ENCODE peak calls at places on chromosomes 13 and 19, in six cellular contexts. H, N, I, V, Q and C are unnamed samples. For H3K9me3, the result is how much of the 10 kb centered on the place peaks cover.

GRCh38 chr13:57629391-57629804 is 2.1 kb upstream of the PCDH17 start:
- DNase-seq in N (peak), I (no peak), H (peak), V (peak), Q (no peak), C (no peak)

GRCh38 chr13:60012503-60012902 is 151.2 kb downstream of the DIAPH3 start:
- DNase-seq in H (no peak), I (no peak), V (no peak), N (no peak), Q (no peak), C (no peak)

GRCh38 chr19:4474504-4475136 is 2.5 kb downstream of the HDGFL2 start:
- DNase-seq in I (peak), Q (peak), V (no peak), N (no peak), H (no peak), C (no peak)

GRCh38 chr13:36377822-36378480 is 31.8 kb upstream of the SPART start:
- DNase-seq in Q (no peak), H (no peak), N (no peak), V (no peak), I (no peak), C (no peak)

GRCh38 chr19:3792114-3792513 is 5.9 kb upstream of the MATK start:
- DNase-seq in I (no peak), H (no peak), V (no peak), Q (no peak), N (no peak), C (no peak)

GRCh38 chr19:3985643-3986259 is 488 bp upstream of the EEF2 start:
- DNase-seq in Q (no peak), V (no peak), N (no peak), I (no peak), H (no peak), C (no peak)

GRCh38 chr19:31351212-31352193 is 2.3 kb upstream of the TSHZ3 start:
- DNase-seq in Q (peak), H (no peak), V (no peak), N (peak), I (no peak), C (no peak)

GRCh38 chr13:46297338-46297737 is 85.6 kb downstream of the LRRC63 start:
- DNase-seq in Q (no peak), V (no peak), I (no peak), H (no peak), N (no peak), C (no peak)

GRCh38 chr19:45653634-45654033 is 14.4 kb upstream of the GIPR start:
- DNase-seq in I (no peak), V (no peak), N (no peak), H (no peak), Q (no peak), C (no peak)

GRCh38 chr13:36370108-36370429 is 23.9 kb upstream of the SPART start:
- DNase-seq in V (no peak), N (no peak), H (no peak), Q (no peak), I (no peak), C (no peak)

GRCh38 chr13:37666036-37666435 is 67.5 kb upstream of the POSTN start:
- DNase-seq in Q (no peak), H (no peak), V (no peak), N (no peak), I (no peak), C (no peak)

GRCh38 chr19:35868172-35868822 is at the start of gene APLP1:
- DNase-seq in N (peak), H (peak), Q (peak), I (no peak), V (peak), C (peak)

GRCh38 chr13:99067160-99067985 is 89.5 kb upstream of the DOCK9 start:
- DNase-seq in N (no peak), I (no peak), V (no peak), H (no peak), Q (no peak), C (no peak)

GRCh38 chr19:35484637-35485036 is 5.6 kb downstream of the KRTDAP start:
- DNase-seq in Q (no peak), V (no peak), I (no peak), N (no peak), H (no peak), C (no peak)

GRCh38 chr13:110471833-110472162 is 89.7 kb downstream of the RAB20 start:
- DNase-seq in H (peak), I (no peak), Q (no peak), N (no peak), V (peak), C (peak)

GRCh38 chr13:92500192-92500591 is 726.4 kb upstream of the GPC6 start:
- DNase-seq in H (no peak), I (peak), N (no peak), Q (peak), V (no peak), C (no peak)

GRCh38 chr19:18932216-18932841 is 8.7 kb downstream of the HOMER3 start:
- DNase-seq in H (peak), N (peak), V (peak), Q (peak), I (peak), C (peak)

GRCh38 chr19:1815605-1816529 is 3.8 kb upstream of the ATP8B3 start:
- DNase-seq in N (no peak), H (no peak), I (no peak), Q (no peak), V (no peak), C (no peak)

GRCh38 chr19:19444694-19445155 is 39.2 kb downstream of the GATAD2A start:
- DNase-seq in I (no peak), Q (no peak), V (no peak), H (no peak), N (no peak), C (no peak)

DNA sequence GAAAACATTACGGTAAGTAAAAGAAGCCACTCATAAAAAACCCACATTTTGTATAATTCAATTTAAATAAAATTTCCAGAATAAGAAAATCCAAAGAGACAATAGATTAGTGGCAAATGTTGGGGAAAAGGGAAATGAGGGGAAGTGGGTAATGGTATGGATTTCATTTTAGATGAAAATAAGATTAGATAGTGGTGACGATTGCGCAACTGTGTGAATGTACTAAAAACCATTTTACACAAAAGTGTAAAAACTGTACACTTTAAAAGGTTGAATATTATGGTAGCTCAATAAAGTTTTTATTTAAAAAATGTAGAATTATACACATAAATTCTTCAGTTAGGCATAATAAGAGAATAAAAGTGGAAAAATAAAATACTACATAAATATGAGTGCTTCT is 3.7 kb downstream of the MBD3L1 start:
- DNase-seq in Q (no peak), V (no peak), I (no peak), H (no peak), N (no peak), C (no peak)
- H3K9me3 ChIP-seq in Q (under half), V (under half), I (under half), H (under half), N (under half), C (under half)

DNA sequence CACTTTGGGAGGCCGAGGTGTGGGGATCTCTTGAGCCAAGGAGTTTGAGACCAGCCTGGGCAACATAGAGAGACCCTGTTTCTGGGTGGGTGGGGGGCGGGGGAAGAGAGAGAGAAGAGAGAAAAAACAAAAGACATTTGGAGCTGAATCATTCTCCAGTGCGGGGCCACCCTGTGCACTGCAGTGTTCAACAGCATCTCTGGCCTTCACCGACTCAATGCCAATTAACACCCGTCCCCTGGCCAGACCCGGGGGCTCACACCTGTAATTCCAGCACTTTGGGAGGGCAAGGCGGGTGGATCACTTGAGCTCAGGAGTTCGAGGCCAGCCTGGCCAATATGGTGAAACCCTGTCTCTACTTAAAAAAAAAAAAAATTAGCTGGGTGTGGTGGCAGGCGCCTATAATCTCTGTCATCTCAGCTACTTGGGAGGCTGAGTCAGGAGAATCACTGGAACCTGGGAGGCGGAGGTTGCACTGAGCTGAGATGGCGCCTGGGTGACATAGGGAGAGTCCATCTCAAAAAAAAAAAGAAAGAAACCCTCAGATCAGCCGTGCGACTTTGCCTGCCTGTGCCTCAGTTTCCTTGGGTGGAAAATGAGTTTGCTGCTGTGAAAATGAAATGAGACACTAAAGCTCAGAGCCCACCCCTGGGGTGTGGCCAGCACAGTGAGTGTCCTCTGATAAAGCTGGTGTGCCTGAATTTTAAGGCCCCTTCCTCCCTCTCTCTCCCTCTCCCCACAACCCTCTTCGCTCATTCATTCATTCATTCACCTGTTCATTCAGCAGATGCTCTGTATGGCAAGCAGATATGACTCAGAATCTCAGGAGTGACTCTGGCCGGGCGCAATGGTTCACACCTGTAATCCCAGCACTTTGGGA is 6.4 kb downstream of the KLF2 start:
- DNase-seq in V (no peak), N (no peak), H (no peak), Q (no peak), I (no peak), C (no peak)
- H3K9me3 ChIP-seq in V (under half), N (under half), H (under half), Q (under half), I (under half), C (under half)

GRCh38 chr19:9453953-9454352 is 18.6 kb upstream of the ZNF266 start:
- DNase-seq in Q (no peak), H (no peak), V (no peak), I (no peak), N (no peak), C (no peak)
- H3K9me3 ChIP-seq in Q (half or more), H (half or more), V (under half), I (half or more), N (under half), C (under half)

DNA sequence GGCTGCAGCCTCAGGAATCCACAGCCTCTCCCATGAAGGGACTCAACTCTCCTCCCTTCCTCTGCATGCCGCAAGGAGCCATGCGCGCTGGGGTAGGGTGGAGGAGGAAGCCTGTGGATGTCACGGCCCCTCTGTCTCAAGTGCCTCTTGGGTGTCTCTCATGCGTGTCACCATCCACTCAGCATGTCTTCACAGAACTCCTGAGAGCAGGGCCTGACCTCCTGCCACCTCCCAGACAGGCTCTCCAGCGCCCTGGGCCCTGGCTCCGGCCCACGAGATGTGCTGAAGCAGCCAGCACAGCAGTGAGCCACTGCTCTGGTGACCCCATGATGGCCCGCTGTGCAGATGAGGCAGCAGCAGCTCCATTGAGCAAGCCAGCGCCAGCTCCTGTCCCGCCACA is 25.9 kb upstream of the SPACA7 start:
- DNase-seq in V (no peak), I (no peak), H (peak), Q (no peak), N (no peak), C (no peak)
- H3K9me3 ChIP-seq in V (under half), I (under half), H (under half), Q (under half), N (under half), C (under half)

GRCh38 chr19:57067440-57067839 is 52.3 kb upstream of the USP29 start:
- DNase-seq in N (no peak), V (no peak), I (no peak), H (no peak), Q (no peak), C (no peak)
- H3K9me3 ChIP-seq in N (under half), V (under half), I (under half), H (under half), Q (under half), C (under half)

DNA sequence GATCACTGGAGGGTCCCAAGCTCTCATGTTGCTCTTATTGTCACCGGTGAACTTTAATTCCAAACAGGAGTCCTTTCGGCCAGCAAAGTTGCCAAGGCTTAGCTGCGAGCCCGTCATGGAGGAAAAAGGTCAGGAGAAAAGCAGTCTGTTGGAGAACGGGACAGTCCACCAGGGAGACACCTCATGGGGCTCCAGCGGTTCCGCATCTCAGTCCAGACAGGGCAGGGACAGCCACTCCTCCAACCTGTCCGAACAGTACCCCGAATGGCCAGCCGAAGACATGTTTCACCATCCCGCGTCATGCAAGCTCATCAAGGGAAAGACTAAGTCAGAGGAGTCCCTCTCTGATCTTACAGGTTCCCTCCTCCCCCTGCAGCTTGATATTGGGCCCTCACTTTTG is 10.4 kb downstream of the ZNF91 start:
- DNase-seq in N (no peak), Q (no peak), H (no peak), I (no peak), V (no peak), C (no peak)
- H3K9me3 ChIP-seq in N (under half), Q (under half), H (under half), I (under half), V (under half), C (under half)

GRCh38 chr19:10044390-10044789 is 31.1 kb downstream of the RDH8 start:
- DNase-seq in I (no peak), Q (no peak), N (no peak), V (no peak), H (no peak), C (no peak)
- H3K9me3 ChIP-seq in I (half or more), Q (under half), N (under half), V (under half), H (half or more), C (under half)